ENCODE peak calls at places on chromosomes 5 and 9, in seven cellular contexts. A is A549, Y is breast epithelium, G is IMR-90, H is fibroblast of lung, P is endothelial cell of umbilical vein, S is colonic mucosa. N is an unnamed sample. For H3K4me1, the result is how much of the 10 kb centered on the place peaks cover.

GRCh38 chr5:10524376-10525123 is 39.3 kb upstream of the ANKRD33B start:
- DNase-seq in A (peak), Y (no peak), G (peak), H (peak), P (no peak), S (no peak), N (no peak)

GRCh38 chr5:90645024-90645610 is 86.5 kb downstream of the ADGRV1 start:
- DNase-seq in A (peak), Y (no peak), G (no peak), H (no peak), P (no peak), S (no peak), N (peak)

GRCh38 chr5:108101105-108101504 is 280.8 kb downstream of the FBXL17 start:
- DNase-seq in A (no peak), Y (no peak), G (no peak), H (no peak), P (no peak), S (no peak), N (no peak)

GRCh38 chr9:136482793-136483588 is at the start of gene SEC16A:
- DNase-seq in A (peak), Y (peak), G (peak), H (peak), P (peak), S (peak), N (peak)

GRCh38 chr9:297104-297794 is 82.6 kb downstream of the DOCK8 start:
- DNase-seq in A (peak), Y (peak), G (no peak), H (no peak), P (no peak), S (peak), N (no peak)

GRCh38 chr9:134475051-134475790 is 149.0 kb downstream of the RXRA start:
- DNase-seq in A (peak), Y (peak), G (peak), H (peak), P (peak), S (peak), N (no peak)

GRCh38 chr9:119771336-119771735 is 402.1 kb upstream of the BRINP1 start:
- DNase-seq in A (no peak), Y (no peak), G (no peak), H (no peak), P (no peak), S (no peak), N (no peak)

GRCh38 chr5:88727705-88728313 is 155.2 kb downstream of the MEF2C start:
- DNase-seq in A (peak), Y (no peak), G (peak), H (peak), P (peak), S (no peak), N (peak)

GRCh38 chr5:40679071-40679997 is at the start of gene PTGER4:
- DNase-seq in A (peak), Y (peak), G (peak), H (peak), P (peak), S (peak), N (peak)

GRCh38 chr5:110105692-110106091 is 416.0 kb downstream of the MAN2A1 start:
- DNase-seq in A (no peak), Y (no peak), G (no peak), H (peak), P (no peak), S (no peak), N (no peak)

GRCh38 chr9:19456996-19457693 is 48.3 kb downstream of the ACER2 start:
- DNase-seq in A (peak), Y (peak), G (peak), H (peak), P (peak), S (peak), N (peak)

GRCh38 chr5:139638736-139639618 is 9.2 kb upstream of the CXXC5 start:
- DNase-seq in A (no peak), Y (no peak), G (no peak), H (no peak), P (no peak), S (peak), N (peak)

GRCh38 chr9:23784962-23785361 is 41.1 kb downstream of the ELAVL2 start:
- DNase-seq in A (no peak), Y (no peak), G (no peak), H (no peak), P (no peak), S (no peak), N (no peak)

GRCh38 chr5:172506921-172507320 is 52.6 kb upstream of the SH3PXD2B start:
- DNase-seq in A (no peak), Y (no peak), G (no peak), H (no peak), P (no peak), S (no peak), N (no peak)

GRCh38 chr9:1440276-1440675 is 390.1 kb downstream of the DMRT2 start:
- DNase-seq in A (no peak), Y (no peak), G (no peak), H (no peak), P (no peak), S (no peak), N (no peak)

GRCh38 chr9:94875300-94876063 is 149.0 kb downstream of the AOPEP start:
- DNase-seq in A (no peak), Y (no peak), G (no peak), H (no peak), P (no peak), S (peak), N (no peak)

GRCh38 chr5:28249771-28250415 is 1211.5 kb upstream of the CDH9 start:
- DNase-seq in A (no peak), Y (no peak), G (no peak), H (no peak), P (no peak), S (no peak), N (no peak)

GRCh38 chr9:5435912-5436311 is 1.8 kb downstream of the PLGRKT start:
- DNase-seq in A (no peak), Y (no peak), G (no peak), H (no peak), P (no peak), S (peak), N (no peak)

GRCh38 chr5:31935702-31936347 is 238.3 kb downstream of the GOLPH3 start:
- DNase-seq in A (no peak), Y (no peak), G (no peak), H (peak), P (no peak), S (no peak), N (no peak)

GRCh38 chr9:122005597-122005996 is 87.5 kb downstream of the TTLL11 start:
- DNase-seq in A (peak), Y (no peak), G (peak), H (peak), P (peak), S (peak), N (peak)

GRCh38 chr9:111483419-111483861 is 743 bp downstream of the ECPAS start:
- DNase-seq in A (no peak), Y (no peak), G (no peak), H (no peak), P (no peak), S (no peak), N (peak)

GRCh38 chr5:82859439-82860140 is 217.6 kb downstream of the TMEM167A start:
- DNase-seq in A (no peak), Y (no peak), G (no peak), H (peak), P (no peak), S (no peak), N (no peak)

GRCh38 chr5:82863260-82863659 is 213.9 kb downstream of the TMEM167A start:
- DNase-seq in A (no peak), Y (no peak), G (no peak), H (no peak), P (no peak), S (no peak), N (no peak)

GRCh38 chr5:82861705-82862104 is 215.5 kb downstream of the TMEM167A start:
- DNase-seq in A (no peak), Y (no peak), G (no peak), H (peak), P (no peak), S (no peak), N (no peak)

GRCh38 chr5:82865625-82866024 is 211.6 kb downstream of the TMEM167A start:
- DNase-seq in A (no peak), Y (no peak), G (no peak), H (no peak), P (no peak), S (no peak), N (no peak)

GRCh38 chr5:82862247-82862646 is 214.9 kb downstream of the TMEM167A start:
- DNase-seq in A (no peak), Y (no peak), G (no peak), H (no peak), P (no peak), S (no peak), N (no peak)
- H3K4me1 ChIP-seq in A (under half), Y (under half), G (under half), H (under half), P (under half), S (under half), N (under half)

GRCh38 chr9:130264414-130265350 is 878 bp upstream of the HMCN2 start:
- DNase-seq in A (no peak), Y (no peak), G (no peak), H (no peak), P (no peak), S (no peak), N (peak)
- H3K4me1 ChIP-seq in A (under half), Y (under half), G (under half), H (under half), P (under half), S (under half), N (under half)

DNA sequence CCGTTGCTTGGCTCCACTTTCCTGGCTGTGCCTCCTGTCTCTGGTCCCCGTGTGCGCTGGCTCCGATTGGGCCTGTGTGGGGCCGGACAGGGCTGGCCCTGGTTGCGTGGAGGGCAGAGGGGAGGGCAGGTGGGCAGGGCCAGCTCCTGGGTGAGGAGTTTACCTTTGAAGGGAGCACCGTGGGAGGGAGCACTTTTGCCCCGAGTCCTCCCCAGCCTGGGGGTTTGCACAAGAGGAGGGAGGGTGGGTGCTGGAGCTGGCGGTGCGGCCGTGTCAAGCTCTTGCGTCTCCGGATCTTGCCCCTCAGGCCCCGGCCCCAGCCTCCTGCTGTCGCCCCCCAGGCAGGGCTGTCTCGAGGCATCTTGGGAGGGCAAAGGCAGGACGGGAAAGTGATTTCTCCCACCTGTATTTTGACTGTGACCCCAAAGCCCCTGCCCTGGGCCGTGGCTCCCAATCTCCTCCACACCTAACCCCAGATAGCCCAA is 48.3 kb upstream of the EXOC3 start:
- DNase-seq in A (no peak), Y (no peak), G (no peak), H (no peak), P (no peak), S (peak), N (no peak)
- H3K4me1 ChIP-seq in A (under half), Y (under half), G (under half), H (under half), P (under half), S (under half), N (under half)

GRCh38 chr5:96083361-96083881 is 121.8 kb upstream of the ELL2 start:
- DNase-seq in A (no peak), Y (no peak), G (peak), H (no peak), P (peak), S (no peak), N (no peak)
- H3K4me1 ChIP-seq in A (half or more), Y (under half), G (under half), H (under half), P (under half), S (under half), N (under half)